ENCODE peak calls at places on chromosomes 13 and 19, in five cellular contexts. One of them, this sample, is unnamed.

GRCh38 chr19:48480476-48481190 is 11.5 kb downstream of the CYTH2 start:
- DNase-seq in breast epithelium: no peak
- DNase-seq in NCI-H1105: no peak
- DNase-seq in GM13976: peak; percentile 63
- DNase-seq in EL: no peak
- DNase-seq in this sample: no peak

GRCh38 chr19:16544468-16545231 is 2.4 kb upstream of the CHERP start:
- DNase-seq in breast epithelium: no peak
- DNase-seq in EL: no peak
- DNase-seq in NCI-H1105: no peak
- DNase-seq in GM13976: no peak
- DNase-seq in this sample: no peak

GRCh38 chr13:57063007-57063406 is 77.7 kb upstream of the PRR20A start:
- DNase-seq in NCI-H1105: no peak
- DNase-seq in breast epithelium: no peak
- DNase-seq in GM13976: no peak
- DNase-seq in EL: no peak
- DNase-seq in this sample: no peak

GRCh38 chr19:5826531-5827341 is 12.8 kb downstream of the FUT6 start:
- DNase-seq in GM13976: no peak
- DNase-seq in EL: peak; percentile 46
- DNase-seq in breast epithelium: peak; percentile 49
- DNase-seq in NCI-H1105: peak; percentile 96
- DNase-seq in this sample: no peak

GRCh38 chr13:103671547-103671946 is 605.3 kb upstream of the SLC10A2 start:
- DNase-seq in EL: no peak
- DNase-seq in GM13976: no peak
- DNase-seq in breast epithelium: no peak
- DNase-seq in NCI-H1105: no peak
- DNase-seq in this sample: no peak

GRCh38 chr13:44241638-44242037 is 132.0 kb upstream of the SERP2 start:
- DNase-seq in NCI-H1105: no peak
- DNase-seq in GM13976: no peak
- DNase-seq in breast epithelium: no peak
- DNase-seq in EL: no peak
- DNase-seq in this sample: no peak

GRCh38 chr13:25574437-25575426 is 203.0 kb downstream of the ATP8A2 start:
- DNase-seq in breast epithelium: peak; percentile 72
- DNase-seq in EL: peak; percentile 70
- DNase-seq in GM13976: peak; percentile 52
- DNase-seq in NCI-H1105: peak; percentile 59
- DNase-seq in this sample: peak; percentile 61

GRCh38 chr13:79648191-79648590 is 167.2 kb downstream of the NDFIP2 start:
- DNase-seq in EL: no peak
- DNase-seq in breast epithelium: no peak
- DNase-seq in GM13976: no peak
- DNase-seq in NCI-H1105: no peak
- DNase-seq in this sample: no peak

GRCh38 chr19:10670876-10671804 is 17.0 kb downstream of the ILF3 start:
- DNase-seq in GM13976: no peak
- DNase-seq in EL: no peak
- DNase-seq in breast epithelium: no peak
- DNase-seq in NCI-H1105: no peak
- DNase-seq in this sample: no peak

GRCh38 chr13:27852491-27852890 is 60.2 kb downstream of the GSX1 start:
- DNase-seq in EL: no peak
- DNase-seq in GM13976: no peak
- DNase-seq in NCI-H1105: no peak
- DNase-seq in breast epithelium: no peak
- DNase-seq in this sample: no peak

GRCh38 chr19:15129856-15130580 is 22.8 kb downstream of the SYDE1 start:
- DNase-seq in breast epithelium: peak; percentile 48
- DNase-seq in GM13976: no peak
- DNase-seq in EL: no peak
- DNase-seq in NCI-H1105: no peak
- DNase-seq in this sample: no peak

GRCh38 chr13:23433171-23434153 is at the start of gene SACS:
- DNase-seq in breast epithelium: no peak
- DNase-seq in NCI-H1105: peak; percentile 6
- DNase-seq in GM13976: peak; percentile 21
- DNase-seq in EL: peak; percentile 61
- DNase-seq in this sample: no peak

GRCh38 chr13:76035711-76036110 is 399.6 kb downstream of the LMO7 start:
- DNase-seq in GM13976: no peak
- DNase-seq in NCI-H1105: no peak
- DNase-seq in breast epithelium: no peak
- DNase-seq in EL: peak; percentile 8
- DNase-seq in this sample: no peak

GRCh38 chr19:14005381-14006084 is 587 bp downstream of the RFX1 start:
- DNase-seq in GM13976: peak; percentile 90
- DNase-seq in EL: peak; percentile 85
- DNase-seq in breast epithelium: peak; percentile 93
- DNase-seq in NCI-H1105: peak; percentile 74
- DNase-seq in this sample: peak; percentile 45

This sample was measured in AG04450.